ENCODE peak calls at places on chromosomes 3 and 15, in six cellular contexts. I is kidney glomerular epithelial cell; V is IMR-90; L is Daoy; G is activated CD8-positive, alpha-beta memory T cell treated with anti-CD3 and anti-CD28 coated beads for 24 hours; C is stimulated activated CD8-positive, alpha-beta memory T cell treated with anti-CD3 and anti-CD28 coated beads, Interleukin-2, amount 100 ng/mL, for 1 hour. B is an unnamed sample.

GRCh38 chr15:91021516-91022074 is 799 bp downstream of the VPS33B start:
- DNase-seq in I (peak; percentile 33), V (peak; percentile 18), L (peak; percentile 27), G (no peak), C (no peak), B (no peak)

GRCh38 chr3:73745429-73746247 is 120.9 kb upstream of the PDZRN3 start:
- DNase-seq in I (no peak), V (peak; percentile 33), L (no peak), G (no peak), C (no peak), B (no peak)

GRCh38 chr15:89967892-89968291 is 33.2 kb upstream of the ZNF710 start:
- DNase-seq in I (no peak), V (no peak), L (no peak), G (no peak), C (no peak), B (no peak)

GRCh38 chr15:90994059-90994416 is 297 bp downstream of the PRC1 start:
- DNase-seq in I (no peak), V (no peak), L (no peak), G (no peak), C (no peak), B (no peak)

GRCh38 chr3:111338059-111338698 is 203.8 kb upstream of the CD96 start:
- DNase-seq in I (peak; percentile 73), V (peak; percentile 86), L (peak; percentile 62), G (peak; percentile 70), C (peak; percentile 2), B (no peak)

GRCh38 chr15:35252351-35252865 is 167.3 kb upstream of the NANOGP8 start:
- DNase-seq in I (no peak), V (no peak), L (no peak), G (no peak), C (no peak), B (no peak)

GRCh38 chr3:48364840-48365239 is 7.2 kb upstream of the FBXW12 start:
- DNase-seq in I (no peak), V (no peak), L (no peak), G (no peak), C (no peak), B (no peak)

GRCh38 chr3:115388166-115388565 is 235.1 kb upstream of the GAP43 start:
- DNase-seq in I (no peak), V (peak; percentile 29), L (no peak), G (no peak), C (no peak), B (no peak)

GRCh38 chr3:97949110-97949485 is 23.1 kb downstream of the RIOX2 start:
- DNase-seq in I (no peak), V (no peak), L (no peak), G (no peak), C (no peak), B (no peak)

B was measured in lower leg skin.